ENCODE peak calls at places on chromosomes 11 and 22, in seven cellular contexts. Q is MM.1S, O is upper lobe of left lung, C is left ventricle myocardium inferior, E is hepatocyte, Y is tibial artery, G is pancreas. H is an unnamed sample. For H3K9me3, the result is how much of the 10 kb centered on the place peaks cover.

GRCh38 chr22:40193429-40194421 is 16.0 kb downstream of the TNRC6B start:
- DNase-seq in Q (no peak), E (peak), Y (no peak), C (no peak), G (no peak), O (no peak), H (no peak)

GRCh38 chr11:63847363-63847762 is 8.5 kb downstream of the MARK2 start:
- DNase-seq in E (no peak), G (no peak), Q (no peak), Y (no peak), O (no peak), C (no peak), H (no peak)

GRCh38 chr11:128171496-128171895 is 415.9 kb downstream of the ETS1 start:
- DNase-seq in E (no peak), Y (no peak), Q (no peak), C (no peak), G (no peak), O (no peak), H (no peak)

GRCh38 chr11:73404048-73404447 is 27.8 kb downstream of the RELT start:
- DNase-seq in Y (peak), O (no peak), E (peak), Q (no peak), G (no peak), C (peak), H (no peak)

GRCh38 chr11:90168571-90168970 is 34.1 kb downstream of the NAALAD2 start:
- DNase-seq in Q (no peak), G (no peak), O (no peak), C (no peak), Y (no peak), E (no peak), H (no peak)

GRCh38 chr11:121807051-121807450 is 309.0 kb downstream of the BLID start:
- DNase-seq in G (no peak), E (no peak), O (no peak), C (no peak), Q (no peak), Y (no peak), H (no peak)

GRCh38 chr11:106087815-106088435 is 10.5 kb downstream of the AASDHPPT start:
- DNase-seq in E (peak), C (peak), Q (peak), O (no peak), Y (peak), G (peak), H (peak)

GRCh38 chr22:37591823-37592404 is 12.0 kb upstream of the LGALS2 start:
- DNase-seq in C (no peak), Y (no peak), O (no peak), E (no peak), Q (no peak), G (no peak), H (no peak)

GRCh38 chr11:67267188-67268035 is 1.1 kb downstream of the GRK2 start:
- DNase-seq in O (peak), Q (peak), C (no peak), G (peak), E (peak), Y (no peak), H (peak)

GRCh38 chr22:29292379-29292778 is 14.1 kb upstream of the GAS2L1 start:
- DNase-seq in Y (no peak), C (no peak), O (no peak), E (no peak), Q (no peak), G (no peak), H (no peak)

GRCh38 chr22:44828193-44828592 is 75.8 kb downstream of the ARHGAP8 start:
- DNase-seq in Q (no peak), Y (no peak), E (no peak), O (no peak), C (no peak), G (peak), H (no peak)

GRCh38 chr11:87454246-87454645 is 416.5 kb downstream of the TMEM135 start:
- DNase-seq in O (no peak), C (no peak), E (no peak), Q (peak), G (no peak), Y (no peak), H (no peak)

GRCh38 chr11:114909866-114910265 is 231.5 kb downstream of the NXPE2 start:
- DNase-seq in O (no peak), G (no peak), E (no peak), Q (no peak), Y (no peak), C (no peak), H (no peak)

GRCh38 chr11:120514541-120515121 is 3.1 kb downstream of the GRIK4 start:
- DNase-seq in E (no peak), G (no peak), Q (no peak), O (no peak), C (no peak), Y (no peak), H (no peak)

GRCh38 chr11:104582431-104582830 is 315.8 kb downstream of the CASP12 start:
- DNase-seq in Y (no peak), G (no peak), C (no peak), O (no peak), Q (no peak), E (no peak), H (no peak)

GRCh38 chr11:3627291-3627690 is 14.5 kb downstream of the ART5 start:
- DNase-seq in Y (no peak), C (no peak), Q (no peak), E (peak), O (no peak), G (no peak), H (no peak)

GRCh38 chr11:134398644-134399292 is 13.3 kb downstream of the B3GAT1 start:
- DNase-seq in Y (no peak), Q (no peak), O (no peak), G (peak), C (no peak), E (no peak), H (no peak)

GRCh38 chr22:48299801-48300200 is 1527.9 kb downstream of the BRD1 start:
- DNase-seq in O (peak), G (no peak), Y (no peak), C (no peak), E (no peak), Q (no peak), H (no peak)
- H3K9me3 ChIP-seq in O (under half), G (under half), Y (under half), C (under half), E (under half), Q (under half), H (under half)

GRCh38 chr11:107561688-107562087 is 3.8 kb downstream of the ALKBH8 start:
- DNase-seq in G (no peak), O (no peak), C (no peak), E (no peak), Y (no peak), Q (no peak), H (no peak)

GRCh38 chr11:107562647-107563208 is 2.8 kb downstream of the ALKBH8 start:
- DNase-seq in G (no peak), Y (no peak), E (no peak), Q (no peak), C (no peak), O (no peak), H (no peak)

GRCh38 chr11:107565219-107565937 is at the start of gene ALKBH8:
- DNase-seq in C (peak), E (peak), O (peak), Y (peak), Q (peak), G (peak), H (no peak)

GRCh38 chr11:107564877-107565218 is 687 bp downstream of the ALKBH8 start:
- DNase-seq in Y (no peak), G (no peak), O (no peak), C (no peak), Q (no peak), E (no peak), H (no peak)

GRCh38 chr11:107563702-107564101 is 1.8 kb downstream of the ALKBH8 start:
- DNase-seq in E (peak), O (no peak), C (no peak), Y (peak), G (no peak), Q (peak), H (no peak)
- H3K4me3 ChIP-seq in E (no peak), O (no peak), C (no peak), Y (no peak), G (no peak), Q (no peak), H (peak)

GRCh38 chr11:18330921-18331320 is 8.6 kb downstream of the GTF2H1 start:
- DNase-seq in Q (no peak), G (no peak), O (no peak), C (no peak), E (no peak), Y (no peak), H (no peak)

GRCh38 chr11:18332302-18332701 is 9.9 kb downstream of the GTF2H1 start:
- DNase-seq in Q (peak), Y (no peak), G (no peak), O (no peak), C (no peak), E (no peak), H (no peak)

GRCh38 chr11:18324381-18324780 is 2.0 kb downstream of the GTF2H1 start:
- DNase-seq in Y (no peak), C (no peak), E (no peak), Q (no peak), G (no peak), O (no peak), H (no peak)

GRCh38 chr11:18332891-18333290 is 10.5 kb downstream of the GTF2H1 start:
- DNase-seq in G (no peak), Q (no peak), C (no peak), O (no peak), Y (no peak), E (no peak), H (no peak)

GRCh38 chr11:18329196-18329870 is 7.0 kb downstream of the GTF2H1 start:
- DNase-seq in O (no peak), Q (no peak), C (no peak), G (no peak), E (no peak), Y (no peak), H (no peak)
- H3K27ac ChIP-seq in O (no peak), Q (no peak), C (no peak), G (no peak), E (no peak), Y (no peak), H (no peak)

GRCh38 chr22:48778308-48779195 is 1049.1 kb downstream of the BRD1 start:
- DNase-seq in Y (no peak), O (no peak), G (no peak), E (no peak), C (no peak), Q (no peak), H (no peak)
- H3K9me3 ChIP-seq in Y (under half), O (under half), G (under half), E (under half), C (under half), Q (under half), H (under half)

GRCh38 chr11:35419713-35420333 is 465 bp upstream of the SLC1A2 start:
- DNase-seq in Y (no peak), Q (no peak), O (peak), G (peak), C (peak), E (no peak), H (no peak)
- H3K4me3 ChIP-seq in Y (peak), Q (peak), O (peak), G (peak), C (peak), E (peak), H (peak)

H was measured in ascending aorta.